ENCODE peak calls at places on chromosomes 4 and X, in nine cellular contexts. One of them, this sample, is unnamed.

GRCh38 chr4:184649971-184650855 is 675 bp downstream of the PRIMPOL start:
- DNase-seq in mesenteric fat pad: no peak
- DNase-seq in NCI-H1092 treated with DMSO at 0.1 percent for 48 hours: peak
- DNase-seq in activated T-helper 1 cell treated with Interleukin-2 at 50 U/mL for 16 hours: no peak
- DNase-seq in MV-4-11: peak
- DNase-seq in stimulated activated CD4-positive, alpha-beta T cell treated with anti-CD3 and anti-CD28 coated beads, TNF-alpha, amount 100 ng/mL, for 4 hours: no peak
- DNase-seq in pulmonary artery endothelial cell: no peak
- DNase-seq in mesendoderm: peak
- DNase-seq in foreskin fibroblast: peak
- DNase-seq in this sample: no peak

GRCh38 chrX:24839331-24839730 is 145.6 kb downstream of the POLA1 start:
- DNase-seq in mesenteric fat pad: no peak
- DNase-seq in NCI-H1092 treated with DMSO at 0.1 percent for 48 hours: no peak
- DNase-seq in activated T-helper 1 cell treated with Interleukin-2 at 50 U/mL for 16 hours: no peak
- DNase-seq in MV-4-11: no peak
- DNase-seq in stimulated activated CD4-positive, alpha-beta T cell treated with anti-CD3 and anti-CD28 coated beads, TNF-alpha, amount 100 ng/mL, for 4 hours: no peak
- DNase-seq in pulmonary artery endothelial cell: no peak
- DNase-seq in mesendoderm: no peak
- DNase-seq in foreskin fibroblast: no peak
- DNase-seq in this sample: no peak

GRCh38 chr4:147547314-147548056 is 66.6 kb downstream of the EDNRA start:
- DNase-seq in mesenteric fat pad: no peak
- DNase-seq in NCI-H1092 treated with DMSO at 0.1 percent for 48 hours: no peak
- DNase-seq in activated T-helper 1 cell treated with Interleukin-2 at 50 U/mL for 16 hours: no peak
- DNase-seq in MV-4-11: no peak
- DNase-seq in stimulated activated CD4-positive, alpha-beta T cell treated with anti-CD3 and anti-CD28 coated beads, TNF-alpha, amount 100 ng/mL, for 4 hours: no peak
- DNase-seq in pulmonary artery endothelial cell: no peak
- DNase-seq in mesendoderm: no peak
- DNase-seq in foreskin fibroblast: peak
- DNase-seq in this sample: no peak

GRCh38 chr4:112225157-112225556 is 6.4 kb upstream of the AP1AR start:
- DNase-seq in mesenteric fat pad: no peak
- DNase-seq in NCI-H1092 treated with DMSO at 0.1 percent for 48 hours: no peak
- DNase-seq in activated T-helper 1 cell treated with Interleukin-2 at 50 U/mL for 16 hours: no peak
- DNase-seq in MV-4-11: no peak
- DNase-seq in stimulated activated CD4-positive, alpha-beta T cell treated with anti-CD3 and anti-CD28 coated beads, TNF-alpha, amount 100 ng/mL, for 4 hours: no peak
- DNase-seq in pulmonary artery endothelial cell: no peak
- DNase-seq in mesendoderm: no peak
- DNase-seq in foreskin fibroblast: no peak
- DNase-seq in this sample: no peak

GRCh38 chr4:168569066-168569908 is 72.4 kb downstream of the PALLD start:
- DNase-seq in mesenteric fat pad: no peak
- DNase-seq in NCI-H1092 treated with DMSO at 0.1 percent for 48 hours: no peak
- DNase-seq in activated T-helper 1 cell treated with Interleukin-2 at 50 U/mL for 16 hours: no peak
- DNase-seq in MV-4-11: no peak
- DNase-seq in stimulated activated CD4-positive, alpha-beta T cell treated with anti-CD3 and anti-CD28 coated beads, TNF-alpha, amount 100 ng/mL, for 4 hours: no peak
- DNase-seq in pulmonary artery endothelial cell: peak
- DNase-seq in mesendoderm: peak
- DNase-seq in foreskin fibroblast: no peak
- DNase-seq in this sample: peak

GRCh38 chr4:153728660-153729059 is 31.2 kb downstream of the RNF175 start:
- DNase-seq in mesenteric fat pad: no peak
- DNase-seq in NCI-H1092 treated with DMSO at 0.1 percent for 48 hours: no peak
- DNase-seq in activated T-helper 1 cell treated with Interleukin-2 at 50 U/mL for 16 hours: no peak
- DNase-seq in MV-4-11: peak
- DNase-seq in stimulated activated CD4-positive, alpha-beta T cell treated with anti-CD3 and anti-CD28 coated beads, TNF-alpha, amount 100 ng/mL, for 4 hours: no peak
- DNase-seq in pulmonary artery endothelial cell: no peak
- DNase-seq in mesendoderm: no peak
- DNase-seq in foreskin fibroblast: no peak
- DNase-seq in this sample: no peak

GRCh38 chr4:61950625-61951024 is 750.5 kb downstream of the ADGRL3 start:
- DNase-seq in mesenteric fat pad: no peak
- DNase-seq in NCI-H1092 treated with DMSO at 0.1 percent for 48 hours: no peak
- DNase-seq in activated T-helper 1 cell treated with Interleukin-2 at 50 U/mL for 16 hours: no peak
- DNase-seq in MV-4-11: no peak
- DNase-seq in stimulated activated CD4-positive, alpha-beta T cell treated with anti-CD3 and anti-CD28 coated beads, TNF-alpha, amount 100 ng/mL, for 4 hours: no peak
- DNase-seq in pulmonary artery endothelial cell: no peak
- DNase-seq in mesendoderm: peak
- DNase-seq in foreskin fibroblast: no peak
- DNase-seq in this sample: no peak

GRCh38 chr4:84503495-84504437 is 4.7 kb upstream of the NKX6-1 start:
- DNase-seq in mesenteric fat pad: no peak
- DNase-seq in NCI-H1092 treated with DMSO at 0.1 percent for 48 hours: peak
- DNase-seq in activated T-helper 1 cell treated with Interleukin-2 at 50 U/mL for 16 hours: no peak
- DNase-seq in MV-4-11: peak
- DNase-seq in stimulated activated CD4-positive, alpha-beta T cell treated with anti-CD3 and anti-CD28 coated beads, TNF-alpha, amount 100 ng/mL, for 4 hours: no peak
- DNase-seq in pulmonary artery endothelial cell: peak
- DNase-seq in mesendoderm: peak
- DNase-seq in foreskin fibroblast: peak
- DNase-seq in this sample: peak

GRCh38 chr4:973431-974397 is at the start of gene DGKQ:
- DNase-seq in mesenteric fat pad: peak
- DNase-seq in NCI-H1092 treated with DMSO at 0.1 percent for 48 hours: peak
- DNase-seq in activated T-helper 1 cell treated with Interleukin-2 at 50 U/mL for 16 hours: peak
- DNase-seq in MV-4-11: peak
- DNase-seq in stimulated activated CD4-positive, alpha-beta T cell treated with anti-CD3 and anti-CD28 coated beads, TNF-alpha, amount 100 ng/mL, for 4 hours: peak
- DNase-seq in pulmonary artery endothelial cell: peak
- DNase-seq in mesendoderm: peak
- DNase-seq in foreskin fibroblast: peak
- DNase-seq in this sample: no peak

GRCh38 chr4:60891947-60892346 is 308.2 kb upstream of the ADGRL3 start:
- DNase-seq in mesenteric fat pad: no peak
- DNase-seq in NCI-H1092 treated with DMSO at 0.1 percent for 48 hours: no peak
- DNase-seq in activated T-helper 1 cell treated with Interleukin-2 at 50 U/mL for 16 hours: no peak
- DNase-seq in MV-4-11: no peak
- DNase-seq in stimulated activated CD4-positive, alpha-beta T cell treated with anti-CD3 and anti-CD28 coated beads, TNF-alpha, amount 100 ng/mL, for 4 hours: no peak
- DNase-seq in pulmonary artery endothelial cell: no peak
- DNase-seq in mesendoderm: no peak
- DNase-seq in foreskin fibroblast: no peak
- DNase-seq in this sample: no peak

This sample was measured in DMS153.